ENCODE peak calls at places on chromosomes 4 and X, in eight cellular contexts. One of them, this sample, is unnamed.
A peak's percentile ranks its signal among the peaks of the same experiment; 100 is the strongest.

GRCh38 chrX:134603806-134604700 is 54.2 kb downstream of the PLAC1 start:
- DNase-seq in hypothalamus: no peak
- DNase-seq in retina: no peak
- DNase-seq in Daoy: peak; percentile 72
- DNase-seq in NCI-H2171 treated with DMSO at 0.1 percent for 48 hours: peak; percentile 24
- DNase-seq in ACHN: peak; percentile 43
- DNase-seq in SJSA1: peak; percentile 71
- DNase-seq in posterior cingulate gyrus: no peak
- DNase-seq in this sample: no peak

GRCh38 chrX:136271300-136271699 is 20.1 kb upstream of the MAP7D3 start:
- DNase-seq in hypothalamus: no peak
- DNase-seq in retina: no peak
- DNase-seq in Daoy: no peak
- DNase-seq in NCI-H2171 treated with DMSO at 0.1 percent for 48 hours: no peak
- DNase-seq in ACHN: no peak
- DNase-seq in SJSA1: no peak
- DNase-seq in posterior cingulate gyrus: no peak
- DNase-seq in this sample: no peak

GRCh38 chr4:142365386-142365785 is 480.7 kb downstream of the INPP4B start:
- DNase-seq in hypothalamus: no peak
- DNase-seq in retina: no peak
- DNase-seq in Daoy: no peak
- DNase-seq in NCI-H2171 treated with DMSO at 0.1 percent for 48 hours: no peak
- DNase-seq in ACHN: no peak
- DNase-seq in SJSA1: no peak
- DNase-seq in posterior cingulate gyrus: no peak
- DNase-seq in this sample: no peak

GRCh38 chr4:24158031-24158430 is 268.2 kb upstream of the PPARGC1A start:
- DNase-seq in hypothalamus: no peak
- DNase-seq in retina: no peak
- DNase-seq in Daoy: no peak
- DNase-seq in NCI-H2171 treated with DMSO at 0.1 percent for 48 hours: no peak
- DNase-seq in ACHN: no peak
- DNase-seq in SJSA1: no peak
- DNase-seq in posterior cingulate gyrus: no peak
- DNase-seq in this sample: no peak

GRCh38 chrX:14673764-14674163 is 144.4 kb downstream of the GLRA2 start:
- DNase-seq in hypothalamus: no peak
- DNase-seq in retina: peak; percentile 5
- DNase-seq in Daoy: peak; percentile 54
- DNase-seq in NCI-H2171 treated with DMSO at 0.1 percent for 48 hours: peak; percentile 83
- DNase-seq in ACHN: peak; percentile 79
- DNase-seq in SJSA1: peak; percentile 50
- DNase-seq in posterior cingulate gyrus: no peak
- DNase-seq in this sample: no peak

GRCh38 chr4:151524610-151525009 is 115.6 kb downstream of the FHIP1A start:
- DNase-seq in hypothalamus: no peak
- DNase-seq in retina: no peak
- DNase-seq in Daoy: no peak
- DNase-seq in NCI-H2171 treated with DMSO at 0.1 percent for 48 hours: no peak
- DNase-seq in ACHN: no peak
- DNase-seq in SJSA1: no peak
- DNase-seq in posterior cingulate gyrus: no peak
- DNase-seq in this sample: no peak

GRCh38 chrX:100297732-100298131 is 112.3 kb downstream of the PCDH19 start:
- DNase-seq in hypothalamus: no peak
- DNase-seq in retina: no peak
- DNase-seq in Daoy: no peak
- DNase-seq in NCI-H2171 treated with DMSO at 0.1 percent for 48 hours: no peak
- DNase-seq in ACHN: no peak
- DNase-seq in SJSA1: no peak
- DNase-seq in posterior cingulate gyrus: no peak
- DNase-seq in this sample: no peak

GRCh38 chr4:154741877-154742851 is 1.6 kb upstream of the LRAT start:
- DNase-seq in hypothalamus: no peak
- DNase-seq in retina: peak; percentile 82
- DNase-seq in Daoy: no peak
- DNase-seq in NCI-H2171 treated with DMSO at 0.1 percent for 48 hours: no peak
- DNase-seq in ACHN: no peak
- DNase-seq in SJSA1: no peak
- DNase-seq in posterior cingulate gyrus: peak; percentile 30
- DNase-seq in this sample: no peak

GRCh38 chr4:26992657-26993361 is 132.2 kb downstream of the STIM2 start:
- DNase-seq in hypothalamus: peak; percentile 27
- DNase-seq in retina: no peak
- DNase-seq in Daoy: peak; percentile 20
- DNase-seq in NCI-H2171 treated with DMSO at 0.1 percent for 48 hours: no peak
- DNase-seq in ACHN: no peak
- DNase-seq in SJSA1: no peak
- DNase-seq in posterior cingulate gyrus: no peak
- DNase-seq in this sample: no peak

GRCh38 chr4:109233585-109233984 is 68.9 kb downstream of the COL25A1 start:
- DNase-seq in hypothalamus: no peak
- DNase-seq in retina: no peak
- DNase-seq in Daoy: no peak
- DNase-seq in NCI-H2171 treated with DMSO at 0.1 percent for 48 hours: no peak
- DNase-seq in ACHN: no peak
- DNase-seq in SJSA1: no peak
- DNase-seq in posterior cingulate gyrus: no peak
- DNase-seq in this sample: no peak

GRCh38 chrX:72569786-72570185 is 2.9 kb downstream of the HDAC8 start:
- DNase-seq in hypothalamus: no peak
- DNase-seq in retina: no peak
- DNase-seq in Daoy: peak; percentile 42
- DNase-seq in NCI-H2171 treated with DMSO at 0.1 percent for 48 hours: no peak
- DNase-seq in ACHN: peak; percentile 24
- DNase-seq in SJSA1: peak; percentile 41
- DNase-seq in posterior cingulate gyrus: no peak
- DNase-seq in this sample: no peak